ENCODE peak calls at places on chromosomes 3 and 15, in four cellular contexts. Z, C, Y and N are unnamed samples.

GRCh38 chr3:155712008-155712407 is 32.9 kb downstream of the PLCH1 start:
- DNase-seq in Z (no peak), C (no peak), Y (no peak), N (no peak)

GRCh38 chr3:72307438-72308105 is 522.6 kb upstream of the PROK2 start:
- DNase-seq in Z (no peak), C (no peak), Y (no peak), N (no peak)

GRCh38 chr3:151316267-151316991 is at the start of gene GPR87:
- DNase-seq in Z (no peak), C (no peak), Y (peak), N (no peak)

GRCh38 chr3:63870606-63871005 is 6.9 kb downstream of the ATXN7 start:
- DNase-seq in Z (no peak), C (no peak), Y (no peak), N (no peak)

GRCh38 chr15:82540055-82540983 is at the start of gene RPS17:
- DNase-seq in Z (peak), C (peak), Y (peak), N (peak)

GRCh38 chr3:113758389-113759029 is 11.7 kb downstream of the ATP6V1A start:
- DNase-seq in Z (no peak), C (peak), Y (peak), N (peak)

GRCh38 chr15:57706405-57707209 is at the start of gene POLR2M:
- DNase-seq in Z (peak), C (peak), Y (peak), N (peak)

GRCh38 chr3:159174715-159175390 is 373.0 kb downstream of the MFSD1 start:
- DNase-seq in Z (no peak), C (no peak), Y (no peak), N (no peak)

GRCh38 chr15:45442497-45443135 is 64.3 kb upstream of the GATM start:
- DNase-seq in Z (no peak), C (no peak), Y (peak), N (peak)

GRCh38 chr3:106004137-106004600 is 135.4 kb upstream of the CBLB start:
- DNase-seq in Z (no peak), C (peak), Y (peak), N (no peak)

GRCh38 chr3:195154793-195155535 is 116.0 kb downstream of the XXYLT1 start:
- DNase-seq in Z (peak), C (peak), Y (peak), N (peak)

GRCh38 chr3:4232798-4233197 is 70.4 kb upstream of the SETMAR start:
- DNase-seq in Z (no peak), C (no peak), Y (no peak), N (no peak)

GRCh38 chr3:33855884-33856546 is 57.6 kb downstream of the PDCD6IP start:
- DNase-seq in Z (no peak), C (no peak), Y (no peak), N (no peak)

GRCh38 chr3:137471553-137472204 is 292.4 kb upstream of the SOX14 start:
- DNase-seq in Z (no peak), C (no peak), Y (no peak), N (no peak)

GRCh38 chr15:66169023-66169422 is 84.5 kb downstream of the MEGF11 start:
- DNase-seq in Z (no peak), C (no peak), Y (no peak), N (no peak)

GRCh38 chr3:128006061-128006470 is 46.2 kb upstream of the SEC61A1 start:
- DNase-seq in Z (no peak), C (no peak), Y (no peak), N (no peak)

GRCh38 chr15:39608185-39608584 is 27.3 kb downstream of the THBS1 start:
- DNase-seq in Z (no peak), C (no peak), Y (no peak), N (no peak)

GRCh38 chr15:77654975-77655374 is 22.3 kb upstream of the LINGO1 start:
- DNase-seq in Z (no peak), C (no peak), Y (no peak), N (no peak)

GRCh38 chr3:139120336-139120971 is 75.8 kb upstream of the PRR23C start:
- DNase-seq in Z (no peak), C (no peak), Y (peak), N (peak)

GRCh38 chr3:22609139-22609538 is 594.0 kb upstream of the UBE2E2 start:
- DNase-seq in Z (no peak), C (no peak), Y (no peak), N (no peak)

GRCh38 chr3:42829083-42829627 is 19.9 kb downstream of the ACKR2 start:
- DNase-seq in Z (no peak), C (no peak), Y (no peak), N (no peak)

GRCh38 chr3:41159581-41160189 is 39.6 kb upstream of the CTNNB1 start:
- DNase-seq in Z (no peak), C (no peak), Y (no peak), N (no peak)

GRCh38 chr3:29281265-29282228 is 676 bp downstream of the RBMS3 start:
- DNase-seq in Z (peak), C (no peak), Y (peak), N (no peak)

GRCh38 chr3:127456471-127457093 is 134.0 kb downstream of the TPRA1 start:
- DNase-seq in Z (no peak), C (no peak), Y (peak), N (no peak)

GRCh38 chr3:185200639-185201038 is 47.8 kb upstream of the C3orf70 start:
- DNase-seq in Z (no peak), C (no peak), Y (peak), N (peak)

GRCh38 chr3:82044918-82045715 is 283.7 kb upstream of the GBE1 start:
- DNase-seq in Z (no peak), C (no peak), Y (no peak), N (no peak)

GRCh38 chr3:42780892-42781700 is 8.0 kb upstream of the CCDC13 start:
- DNase-seq in Z (no peak), C (no peak), Y (peak), N (peak)

GRCh38 chr3:123042413-123042812 is 14.8 kb upstream of the SEMA5B start:
- DNase-seq in Z (no peak), C (no peak), Y (no peak), N (no peak)

GRCh38 chr3:162082516-162082915 is 585.9 kb downstream of the OTOL1 start:
- DNase-seq in Z (no peak), C (no peak), Y (no peak), N (no peak)

GRCh38 chr3:17298038-17298437 is 413.3 kb downstream of the PLCL2 start:
- DNase-seq in Z (no peak), C (no peak), Y (no peak), N (no peak)

GRCh38 chr15:101359365-101359947 is 64.4 kb upstream of the SNRPA1 start:
- DNase-seq in Z (no peak), C (no peak), Y (peak), N (no peak)

GRCh38 chr15:41501191-41501917 is 7.7 kb downstream of the ITPKA start:
- DNase-seq in Z (peak), C (no peak), Y (peak), N (no peak)

GRCh38 chr3:111810909-111811308 is 48.2 kb upstream of the PHLDB2 start:
- DNase-seq in Z (no peak), C (peak), Y (peak), N (peak)

GRCh38 chr15:47188766-47189507 is 528.4 kb upstream of the SEMA6D start:
- DNase-seq in Z (no peak), C (no peak), Y (no peak), N (no peak)

GRCh38 chr3:30082652-30083051 is 523.7 kb upstream of the TGFBR2 start:
- DNase-seq in Z (no peak), C (no peak), Y (no peak), N (no peak)

GRCh38 chr15:94231728-94232086 is 346 bp downstream of the MCTP2 start:
- DNase-seq in Z (peak), C (no peak), Y (no peak), N (no peak)
- H3K4me3 ChIP-seq in Z (peak), C (peak), Y (peak), N (peak)

GRCh38 chr3:183572935-183573334 is 17.4 kb upstream of the KLHL6 start:
- DNase-seq in Z (no peak), C (no peak), Y (no peak), N (no peak)
- H3K4me3 ChIP-seq in Z (no peak), C (no peak), Y (no peak), N (no peak)

GRCh38 chr15:72838311-72838731 is 54.8 kb upstream of the ADPGK start:
- DNase-seq in Z (peak), C (no peak), Y (peak), N (peak)

GRCh38 chr15:72835289-72835890 is 51.8 kb upstream of the ADPGK start:
- DNase-seq in Z (peak), C (no peak), Y (no peak), N (no peak)

DNA sequence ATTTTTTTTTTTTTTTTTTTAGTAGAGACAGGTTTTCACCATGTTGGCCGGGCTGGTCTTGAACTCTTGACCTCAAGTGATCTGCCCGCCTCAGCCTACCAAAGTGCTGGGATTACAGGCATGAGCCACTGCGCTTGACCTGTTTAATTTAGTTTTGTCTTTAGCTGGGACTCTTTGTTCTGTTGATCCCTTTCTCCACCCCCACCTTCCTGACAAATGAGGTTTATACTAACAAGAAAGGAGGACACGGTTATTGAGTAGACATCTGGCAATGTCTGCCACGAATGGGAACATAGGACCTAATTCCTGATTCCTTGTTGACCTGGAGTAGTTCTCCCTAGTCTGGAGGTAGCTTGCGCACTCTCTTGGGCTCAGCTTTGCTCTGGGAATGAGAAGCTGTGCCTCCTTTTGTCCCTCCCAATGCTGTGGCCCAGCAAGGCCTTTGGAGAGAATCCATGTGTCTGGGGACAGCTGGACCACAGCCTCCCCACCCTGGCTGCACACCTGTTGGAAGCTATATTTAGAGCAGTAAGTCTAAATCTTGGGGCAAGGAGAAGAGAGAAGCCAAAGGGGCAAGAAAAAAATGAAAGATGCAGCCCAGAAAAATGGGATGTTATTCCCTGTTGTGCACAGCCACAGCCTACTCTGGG is 53.2 kb upstream of the ADPGK start:
- DNase-seq in Z (no peak), C (no peak), Y (no peak), N (no peak)
- H3K4me3 ChIP-seq in Z (no peak), C (no peak), Y (no peak), N (no peak)

DNA sequence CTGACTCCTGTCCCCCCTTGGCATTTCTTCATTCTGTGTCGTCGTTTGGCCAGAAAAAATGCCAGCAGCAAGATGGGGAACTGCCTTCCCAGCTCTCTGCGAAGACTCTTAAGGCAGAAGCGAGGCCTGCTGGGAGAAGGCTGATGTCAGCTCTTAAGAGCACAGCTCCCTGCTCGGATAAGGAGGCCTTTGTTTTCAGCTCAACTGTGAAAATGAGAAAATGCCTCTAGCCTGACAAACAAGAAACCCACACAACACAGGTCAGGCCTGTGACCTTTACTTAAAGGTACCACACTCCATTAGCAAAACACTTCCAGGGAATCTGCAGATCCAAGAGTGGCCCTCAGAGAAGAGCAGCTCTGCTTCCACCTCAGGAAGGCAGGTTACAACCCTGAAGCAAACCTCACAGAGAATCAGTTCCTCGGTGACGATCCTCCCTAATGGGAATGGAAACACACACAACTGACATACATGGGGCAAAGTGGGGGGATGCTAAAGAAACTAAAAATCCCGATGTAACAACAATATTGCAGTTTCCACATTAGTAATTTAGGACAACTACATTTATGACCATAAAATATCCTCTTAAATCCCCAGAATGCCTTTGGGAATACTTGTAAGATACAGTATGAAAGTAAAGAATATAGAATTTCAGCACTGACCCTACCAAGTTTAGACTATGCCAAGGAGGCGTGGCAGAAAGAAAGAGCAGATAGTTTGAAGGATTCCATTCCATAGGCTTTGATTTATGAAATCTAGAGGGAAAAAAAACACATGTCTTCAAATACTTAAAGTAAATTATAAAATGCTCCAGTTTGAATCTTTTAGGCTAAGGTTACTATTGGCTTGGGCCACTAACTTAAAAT is 52.1 kb downstream of the VGLL4 start:
- DNase-seq in Z (peak), C (no peak), Y (peak), N (no peak)
- H3K4me3 ChIP-seq in Z (no peak), C (no peak), Y (no peak), N (no peak)

GRCh38 chr3:61639991-61640390 is 78.6 kb downstream of the PTPRG start:
- DNase-seq in Z (no peak), C (no peak), Y (no peak), N (no peak)

GRCh38 chr3:61638721-61639120 is 77.3 kb downstream of the PTPRG start:
- DNase-seq in Z (no peak), C (no peak), Y (peak), N (no peak)

GRCh38 chr3:61634678-61635077 is 73.3 kb downstream of the PTPRG start:
- DNase-seq in Z (no peak), C (no peak), Y (peak), N (no peak)

GRCh38 chr3:61632568-61633175 is 71.3 kb downstream of the PTPRG start:
- DNase-seq in Z (no peak), C (no peak), Y (peak), N (no peak)

GRCh38 chr3:61637088-61638051 is 76.0 kb downstream of the PTPRG start:
- DNase-seq in Z (peak), C (no peak), Y (peak), N (no peak)
- H3K4me3 ChIP-seq in Z (no peak), C (no peak), Y (no peak), N (no peak)

GRCh38 chr3:171028025-171028778 is 1.7 kb upstream of the SLC2A2 start:
- DNase-seq in Z (peak), C (peak), Y (peak), N (peak)
- H3K4me3 ChIP-seq in Z (peak), C (peak), Y (peak), N (peak)

GRCh38 chr3:189778340-189778950 is 147.3 kb downstream of the TP63 start:
- DNase-seq in Z (no peak), C (no peak), Y (no peak), N (no peak)
- H3K4me3 ChIP-seq in Z (no peak), C (no peak), Y (no peak), N (no peak)

GRCh38 chr15:69282128-69282743 is 16.5 kb upstream of the PAQR5 start:
- DNase-seq in Z (no peak), C (no peak), Y (no peak), N (no peak)
- H3K4me3 ChIP-seq in Z (no peak), C (no peak), Y (no peak), N (no peak)